ENCODE peak calls at places on chromosome 7, in four cellular contexts. A is AG09309, R is A549, U is endodermal cell. I is an unnamed sample.

GRCh38 chr7:46581276-46581675 is 660.2 kb upstream of the IGFBP3 start:
- DNase-seq in U (no peak), R (no peak), A (no peak), I (no peak)

GRCh38 chr7:157690833-157691382 is 354.1 kb downstream of the DNAJB6 start:
- DNase-seq in U (peak), A (peak), R (no peak), I (peak)

GRCh38 chr7:12990440-12990839 is 303.0 kb downstream of the ARL4A start:
- DNase-seq in A (no peak), U (no peak), R (no peak), I (no peak)

GRCh38 chr7:24756545-24756988 is 697 bp downstream of the GSDME start:
- DNase-seq in A (no peak), U (peak), R (no peak), I (no peak)

GRCh38 chr7:127586346-127586745 is 950 bp upstream of the GCC1 start:
- DNase-seq in A (no peak), R (no peak), U (no peak), I (no peak)

GRCh38 chr7:37320140-37320839 is 128.4 kb downstream of the ELMO1 start:
- DNase-seq in A (no peak), U (no peak), R (no peak), I (no peak)

GRCh38 chr7:128672927-128673517 is 930 bp downstream of the GARIN1A start:
- DNase-seq in R (no peak), U (peak), A (no peak), I (peak)

GRCh38 chr7:133820584-133820983 is 306.6 kb upstream of the LRGUK start:
- DNase-seq in R (no peak), A (no peak), U (no peak), I (no peak)

GRCh38 chr7:29306276-29307036 is 111.9 kb downstream of the CHN2 start:
- DNase-seq in A (no peak), R (no peak), U (no peak), I (no peak)

GRCh38 chr7:1144269-1144771 is 15.7 kb downstream of the ZFAND2A start:
- DNase-seq in U (no peak), R (no peak), A (no peak), I (peak)

GRCh38 chr7:71770269-71770907 is 638.4 kb downstream of the GALNT17 start:
- DNase-seq in A (no peak), U (no peak), R (no peak), I (no peak)

GRCh38 chr7:141697211-141697871 is 4.6 kb downstream of the DENND11 start:
- DNase-seq in R (no peak), A (peak), U (no peak), I (peak)

GRCh38 chr7:6443372-6443941 is 4.3 kb downstream of the DAGLB start:
- DNase-seq in R (peak), U (no peak), A (peak), I (peak)

GRCh38 chr7:103075337-103075918 is 488 bp downstream of the ARMC10 start:
- DNase-seq in U (peak), A (no peak), R (peak), I (peak)

GRCh38 chr7:130909161-130909836 is 175.3 kb upstream of the KLF14 start:
- DNase-seq in A (no peak), R (no peak), U (no peak), I (no peak)

GRCh38 chr7:94972296-94972695 is 64.9 kb downstream of the PPP1R9A start:
- DNase-seq in R (no peak), U (no peak), A (no peak), I (peak)

GRCh38 chr7:93399642-93400041 is 167.5 kb downstream of the VPS50 start:
- DNase-seq in A (no peak), R (no peak), U (no peak), I (no peak)

GRCh38 chr7:132328047-132328620 is 248.1 kb downstream of the PLXNA4 start:
- DNase-seq in R (no peak), U (no peak), A (no peak), I (no peak)

GRCh38 chr7:69732203-69732602 is 133.9 kb downstream of the AUTS2 start:
- DNase-seq in U (no peak), R (peak), A (no peak), I (peak)

GRCh38 chr7:152459724-152460251 is 24.0 kb upstream of the KMT2C start:
- DNase-seq in R (no peak), U (no peak), A (no peak), I (no peak)

GRCh38 chr7:101112233-101112632 is 14.7 kb upstream of the SERPINE1 start:
- DNase-seq in R (no peak), A (no peak), U (no peak), I (peak)

GRCh38 chr7:42170724-42171123 is 66.3 kb downstream of the GLI3 start:
- DNase-seq in R (no peak), A (no peak), U (no peak), I (no peak)

GRCh38 chr7:52799817-52800216 is 235.6 kb upstream of the POM121L12 start:
- DNase-seq in R (no peak), A (no peak), U (no peak), I (no peak)

GRCh38 chr7:151608031-151608551 is 88.4 kb upstream of the RHEB start:
- DNase-seq in R (no peak), U (no peak), A (no peak), I (no peak)

GRCh38 chr7:39394105-39394504 is 172.1 kb upstream of the YAE1 start:
- DNase-seq in U (no peak), R (no peak), A (no peak), I (no peak)

GRCh38 chr7:1512781-1513656 is 8.8 kb upstream of the INTS1 start:
- DNase-seq in A (no peak), R (peak), U (no peak), I (peak)

GRCh38 chr7:154794147-154794780 is 208.7 kb downstream of the PAXIP1 start:
- DNase-seq in R (no peak), U (peak), A (no peak), I (no peak)
- TF ChIP-seq CTCF in R (no peak), U (peak), A (no peak), I (no peak)

GRCh38 chr7:122301858-122302745 is 2.4 kb downstream of the FEZF1 start:
- DNase-seq in R (no peak), A (no peak), U (peak), I (no peak)

GRCh38 chr7:122303971-122304603 is 463 bp downstream of the FEZF1 start:
- DNase-seq in U (peak), A (no peak), R (no peak), I (no peak)

GRCh38 chr7:122303522-122303970 is 1.0 kb downstream of the FEZF1 start:
- DNase-seq in R (no peak), A (no peak), U (no peak), I (no peak)

GRCh38 chr7:122304604-122304975 is at the start of gene FEZF1:
- DNase-seq in A (no peak), R (no peak), U (peak), I (no peak)

GRCh38 chr7:122302826-122303521 is 1.6 kb downstream of the FEZF1 start:
- DNase-seq in R (no peak), A (no peak), U (no peak), I (no peak)
- H3K4me3 ChIP-seq in R (no peak), A (no peak), U (no peak), I (no peak)

GRCh38 chr7:18754766-18755165 is 259.2 kb downstream of the HDAC9 start:
- DNase-seq in U (no peak), R (no peak), A (no peak), I (peak)
- TF ChIP-seq CTCF in U (no peak), R (no peak), A (no peak), I (no peak)

GRCh38 chr7:112266595-112267270 is 60.2 kb downstream of the ZNF277 start:
- DNase-seq in U (no peak), A (peak), R (no peak), I (peak)
- H3K4me3 ChIP-seq in U (no peak), A (no peak), R (no peak), I (no peak)

DNA sequence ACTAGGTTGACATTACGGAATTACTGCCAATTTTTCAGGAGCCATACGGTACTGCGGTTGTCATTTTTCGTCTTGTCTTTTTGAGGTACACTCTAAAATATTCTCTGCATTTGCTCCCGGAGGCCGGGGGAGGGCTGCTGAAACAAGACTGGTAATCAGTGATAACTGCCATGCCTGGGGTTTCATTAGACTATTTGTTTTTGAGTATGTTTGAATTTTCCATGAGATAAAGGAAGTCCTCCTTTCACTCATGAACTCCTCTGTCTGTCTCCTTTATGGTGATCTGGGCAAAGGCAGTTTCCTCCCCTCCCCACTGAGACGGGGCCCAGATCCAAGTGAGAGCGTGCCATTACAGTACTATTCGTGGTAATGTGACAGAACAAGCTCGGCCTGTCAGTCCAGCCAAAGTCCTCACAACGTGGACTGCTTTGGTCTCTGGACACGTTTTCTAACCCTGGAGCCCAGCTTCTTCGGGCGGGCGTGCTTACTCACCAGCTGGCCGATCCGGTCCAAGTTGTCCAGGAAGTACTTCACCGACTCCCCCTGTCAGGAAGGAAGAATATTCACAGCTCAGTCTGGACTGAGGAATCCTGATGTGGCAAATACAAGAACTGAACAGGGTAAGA is 45.1 kb downstream of the AMZ1 start:
- DNase-seq in A (no peak), U (no peak), R (no peak), I (peak)
- TF ChIP-seq CTCF in A (no peak), U (no peak), R (no peak), I (no peak)

GRCh38 chr7:99099499-99100077 is 44.3 kb downstream of the SMURF1 start:
- DNase-seq in A (no peak), R (no peak), U (peak), I (no peak)
- H3K4me3 ChIP-seq in A (no peak), R (no peak), U (peak), I (no peak)

I was measured in astrocyte of the spinal cord.